ENCODE peak calls at places on chromosomes 11 and 22, in ten cellular contexts. G is iPS DF 6.9; L is HT1080; X is DMS153; H is stromal cell of bone marrow; Z is activated CD4-positive, alpha-beta T cell treated with anti-CD3 and anti-CD28 coated beads for 24 hours; O is hippocampal formation; P is germinal center; D is amniotic stem cell; M is T follicular helper cell. W is an unnamed sample.

GRCh38 chr22:28927526-28928089 is 44.2 kb downstream of the ZNRF3 start:
- DNase-seq in G (no peak), L (no peak), X (no peak), H (no peak), Z (no peak), O (no peak), P (no peak), D (no peak), M (no peak), W (no peak)

GRCh38 chr22:20429254-20430100 is 8.1 kb downstream of the SCARF2 start:
- DNase-seq in G (no peak), L (no peak), X (no peak), H (no peak), Z (peak), O (no peak), P (peak), D (no peak), M (peak), W (no peak)

GRCh38 chr11:23078289-23078971 is 218.2 kb upstream of the CCDC179 start:
- DNase-seq in G (no peak), L (peak), X (no peak), H (no peak), Z (no peak), O (no peak), P (no peak), D (peak), M (no peak), W (no peak)

GRCh38 chr11:25992254-25992653 is 339.7 kb upstream of the ANO3 start:
- DNase-seq in G (no peak), L (no peak), X (no peak), H (no peak), Z (no peak), O (no peak), P (no peak), D (no peak), M (no peak), W (no peak)

GRCh38 chr11:64343740-64344133 is 3.7 kb downstream of the CCDC88B start:
- DNase-seq in G (no peak), L (peak), X (no peak), H (no peak), Z (no peak), O (no peak), P (no peak), D (no peak), M (no peak), W (no peak)

GRCh38 chr22:27962268-27963191 is 43.5 kb upstream of the PITPNB start:
- DNase-seq in G (no peak), L (no peak), X (no peak), H (no peak), Z (no peak), O (no peak), P (no peak), D (no peak), M (no peak), W (no peak)

GRCh38 chr11:92848578-92848977 is 120.9 kb upstream of the MTNR1B start:
- DNase-seq in G (no peak), L (peak), X (no peak), H (no peak), Z (no peak), O (no peak), P (no peak), D (no peak), M (no peak), W (no peak)

GRCh38 chr11:65861533-65862183 is 1.4 kb downstream of the MUS81 start:
- DNase-seq in G (no peak), L (no peak), X (no peak), H (no peak), Z (no peak), O (no peak), P (no peak), D (no peak), M (no peak), W (no peak)

GRCh38 chr11:47004595-47005033 is 68.1 kb downstream of the CSTPP1 start:
- DNase-seq in G (no peak), L (peak), X (peak), H (peak), Z (no peak), O (peak), P (peak), D (peak), M (no peak), W (no peak)

GRCh38 chr11:37858398-37858797 is 1260.4 kb upstream of the RAG2 start:
- DNase-seq in G (no peak), L (no peak), X (no peak), H (no peak), Z (no peak), O (no peak), P (no peak), D (no peak), M (no peak), W (no peak)

GRCh38 chr11:102253018-102253775 is 64.1 kb upstream of the BIRC3 start:
- DNase-seq in G (no peak), L (no peak), X (no peak), H (no peak), Z (no peak), O (no peak), P (no peak), D (no peak), M (no peak), W (no peak)

GRCh38 chr22:30420401-30421178 is 5.0 kb upstream of the MTFP1 start:
- DNase-seq in G (no peak), L (peak), X (no peak), H (peak), Z (no peak), O (no peak), P (no peak), D (peak), M (no peak), W (no peak)

GRCh38 chr11:62555464-62556092 is 9.0 kb upstream of the AHNAK start:
- DNase-seq in G (no peak), L (no peak), X (no peak), H (no peak), Z (no peak), O (no peak), P (peak), D (no peak), M (peak), W (no peak)

W was measured in iPS DF 19.7.